ENCODE peak calls at places on chromosomes 11 and 22, in seven cellular contexts. N, X, S, Y, R, I and F are unnamed samples.

GRCh38 chr11:1939006-1939626 is 8.0 kb upstream of the MRPL23 start:
- DNase-seq in R (no peak), X (no peak), N (no peak), S (no peak), I (no peak), Y (no peak), F (no peak)

GRCh38 chr11:118531597-118532084 is 649 bp downstream of the TMEM25 start:
- DNase-seq in Y (no peak), N (no peak), I (no peak), R (no peak), S (no peak), X (no peak), F (no peak)

GRCh38 chr22:20526628-20527355 is 19.4 kb downstream of the MED15 start:
- DNase-seq in S (no peak), X (no peak), R (no peak), N (no peak), Y (no peak), I (no peak), F (peak)

GRCh38 chr11:79168530-79169110 is 272.2 kb downstream of the TENM4 start:
- DNase-seq in R (no peak), N (no peak), Y (no peak), S (no peak), X (no peak), I (no peak), F (no peak)

GRCh38 chr11:75635009-75635909 is 33.6 kb downstream of the MAP6 start:
- DNase-seq in N (no peak), Y (no peak), I (no peak), R (no peak), X (peak), S (no peak), F (no peak)

GRCh38 chr11:1346669-1347390 is 37.4 kb upstream of the TOLLIP start:
- DNase-seq in S (no peak), I (no peak), X (no peak), Y (no peak), R (no peak), N (no peak), F (no peak)

GRCh38 chr11:2830886-2831285 is 54.7 kb downstream of the CDKN1C start:
- DNase-seq in Y (no peak), S (no peak), N (no peak), R (no peak), X (no peak), I (no peak), F (no peak)

GRCh38 chr11:128042290-128042751 is 545.0 kb downstream of the ETS1 start:
- DNase-seq in N (no peak), R (no peak), I (no peak), Y (no peak), S (no peak), X (no peak), F (peak)

GRCh38 chr11:125084761-125085231 is 21.7 kb downstream of the SLC37A2 start:
- DNase-seq in N (no peak), S (no peak), X (no peak), I (no peak), Y (no peak), R (no peak), F (no peak)

GRCh38 chr11:76835928-76836612 is 24.6 kb upstream of the ACER3 start:
- DNase-seq in I (no peak), R (no peak), N (no peak), S (no peak), Y (no peak), X (no peak), F (peak)

GRCh38 chr11:45463541-45463940 is 177.4 kb upstream of the SYT13 start:
- DNase-seq in Y (no peak), S (no peak), X (no peak), N (no peak), R (no peak), I (no peak), F (no peak)

GRCh38 chr22:37815593-37815992 is 7.6 kb upstream of the GALR3 start:
- DNase-seq in I (no peak), X (no peak), S (no peak), R (no peak), N (no peak), Y (no peak), F (no peak)

GRCh38 chr11:117281159-117281558 is 10.0 kb upstream of the BACE1-AS start:
- DNase-seq in X (no peak), S (no peak), R (no peak), N (no peak), I (no peak), Y (no peak), F (peak)

GRCh38 chr11:116312560-116313340 is 460.0 kb downstream of the BUD13 start:
- DNase-seq in X (peak), N (no peak), R (no peak), Y (peak), I (no peak), S (no peak), F (peak)

GRCh38 chr11:26231252-26231661 is 100.7 kb upstream of the ANO3 start:
- DNase-seq in X (no peak), Y (no peak), R (no peak), S (no peak), N (no peak), I (no peak), F (peak)

GRCh38 chr22:31148953-31149627 is 8.8 kb upstream of the PLA2G3 start:
- DNase-seq in N (no peak), R (peak), I (no peak), S (peak), X (peak), Y (peak), F (peak)

GRCh38 chr22:42282252-42282942 is 11.9 kb upstream of the TCF20 start:
- DNase-seq in X (no peak), S (no peak), I (no peak), N (no peak), R (no peak), Y (no peak), F (no peak)

GRCh38 chr11:11555228-11555627 is 66.6 kb downstream of the GALNT18 start:
- DNase-seq in X (peak), S (no peak), Y (no peak), I (no peak), R (no peak), N (no peak), F (no peak)

GRCh38 chr22:17233348-17234043 is 14.3 kb upstream of the ADA2 start:
- DNase-seq in Y (no peak), S (no peak), R (peak), X (no peak), I (no peak), N (no peak), F (no peak)

GRCh38 chr11:81237139-81237538 is 1496.5 kb downstream of the FAM181B start:
- DNase-seq in I (no peak), Y (no peak), S (peak), X (peak), R (no peak), N (no peak), F (peak)

GRCh38 chr22:17700778-17701177 is 62.2 kb downstream of the BCL2L13 start:
- DNase-seq in I (no peak), Y (no peak), S (no peak), N (no peak), R (no peak), X (no peak), F (no peak)

GRCh38 chr11:59197990-59198389 is 14.7 kb downstream of the MPEG1 start:
- DNase-seq in I (no peak), N (no peak), Y (peak), R (no peak), X (no peak), S (no peak), F (peak)

GRCh38 chr11:859394-860131 is 16.9 kb downstream of the TSPAN4 start:
- DNase-seq in Y (peak), S (no peak), R (no peak), X (no peak), N (no peak), I (no peak), F (no peak)

GRCh38 chr11:78158987-78159662 is 19.7 kb upstream of the ALG8 start:
- DNase-seq in R (no peak), I (no peak), S (no peak), Y (no peak), X (no peak), N (no peak), F (no peak)